ENCODE peak calls at places on chromosome 13, in four cellular contexts. S is HCT116, K is K562, D is PC-9. M is an unnamed sample.
A peak's percentile ranks its signal among the peaks of the same experiment; 100 is the strongest.

GRCh38 chr13:48731957-48732569 is 78.3 kb downstream of the CYSLTR2 start:
- DNase-seq in S (peak; percentile 28), K (peak; percentile 44), D (no peak), M (peak; percentile 73)

GRCh38 chr13:48235100-48235813 is 2.3 kb downstream of the ITM2B start:
- DNase-seq in K (no peak), D (peak; percentile 39), S (no peak), M (peak; percentile 42)

GRCh38 chr13:40981361-40981760 is 37.8 kb downstream of the ELF1 start:
- DNase-seq in S (no peak), K (no peak), D (no peak), M (no peak)

GRCh38 chr13:99063952-99064351 is 86.1 kb upstream of the DOCK9 start:
- DNase-seq in S (no peak), D (no peak), K (no peak), M (no peak)

GRCh38 chr13:38686635-38687245 is at the start of gene FREM2:
- DNase-seq in D (peak; percentile 64), S (no peak), K (no peak), M (peak; percentile 97)

GRCh38 chr13:21328201-21328600 is 130.9 kb downstream of the ZDHHC20 start:
- DNase-seq in S (no peak), D (no peak), K (no peak), M (peak; percentile 58)

GRCh38 chr13:114161644-114162532 is 17.2 kb upstream of the CFAP97D2 start:
- DNase-seq in K (no peak), D (no peak), S (no peak), M (no peak)

GRCh38 chr13:113458218-113459065 is 5.2 kb upstream of the ADPRHL1 start:
- DNase-seq in K (peak; percentile 17), S (no peak), D (no peak), M (peak; percentile 57)

GRCh38 chr13:73273737-73274136 is 214.9 kb downstream of the KLF5 start:
- DNase-seq in K (no peak), D (peak; percentile 39), S (no peak), M (no peak)

GRCh38 chr13:33169273-33169980 is 116.1 kb downstream of the STARD13 start:
- DNase-seq in S (no peak), D (no peak), K (no peak), M (no peak)

DNA sequence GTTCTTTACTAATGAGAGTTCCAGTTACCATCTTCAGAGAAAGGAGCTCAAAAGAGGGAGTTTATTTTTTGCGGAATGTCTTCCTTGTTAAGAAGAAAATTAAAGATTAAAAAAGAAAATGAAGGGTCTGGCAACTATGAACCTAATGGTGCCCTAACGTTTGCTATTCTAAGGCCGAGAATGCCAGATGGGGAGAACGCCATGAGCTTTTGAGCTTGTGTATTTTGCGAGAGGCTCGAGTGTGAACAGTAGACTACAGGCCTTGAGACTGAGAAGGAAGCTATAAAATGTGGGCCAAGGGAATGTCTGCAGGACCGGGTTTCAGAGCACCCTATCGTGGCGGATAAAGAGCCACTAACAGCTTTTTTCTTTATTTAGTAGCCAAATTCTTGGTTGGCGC is 6.7 kb downstream of the FGF14 start:
- DNase-seq in S (no peak), K (no peak), D (no peak), M (no peak)
- TF ChIP-seq EZH2 in S (no peak), K (no peak), D (no peak), M (no peak)

GRCh38 chr13:36872621-36873020 is 47.4 kb downstream of the SMAD9 start:
- DNase-seq in K (no peak), S (no peak), D (no peak), M (peak; percentile 38)
- H3K36me3 ChIP-seq in K (no peaks in the 10 kb centered on the region), S (no peaks in the 10 kb centered on the region), D (no peaks in the 10 kb centered on the region), M (no peaks in the 10 kb centered on the region)

GRCh38 chr13:27796544-27797227 is 4.4 kb downstream of the GSX1 start:
- DNase-seq in D (no peak), S (no peak), K (no peak), M (no peak)

GRCh38 chr13:27794921-27795717 is 2.8 kb downstream of the GSX1 start:
- DNase-seq in K (no peak), S (no peak), D (no peak), M (peak; percentile 57)

GRCh38 chr13:27795718-27796019 is 3.4 kb downstream of the GSX1 start:
- DNase-seq in D (no peak), S (no peak), K (no peak), M (no peak)

GRCh38 chr13:27794075-27794691 is 1.9 kb downstream of the GSX1 start:
- DNase-seq in K (no peak), S (no peak), D (no peak), M (no peak)

GRCh38 chr13:27797228-27797624 is 4.9 kb downstream of the GSX1 start:
- DNase-seq in K (no peak), S (no peak), D (no peak), M (peak; percentile 90)
- TF ChIP-seq EZH2 in K (no peak), S (no peak), D (no peak), M (peak; percentile 67)

DNA sequence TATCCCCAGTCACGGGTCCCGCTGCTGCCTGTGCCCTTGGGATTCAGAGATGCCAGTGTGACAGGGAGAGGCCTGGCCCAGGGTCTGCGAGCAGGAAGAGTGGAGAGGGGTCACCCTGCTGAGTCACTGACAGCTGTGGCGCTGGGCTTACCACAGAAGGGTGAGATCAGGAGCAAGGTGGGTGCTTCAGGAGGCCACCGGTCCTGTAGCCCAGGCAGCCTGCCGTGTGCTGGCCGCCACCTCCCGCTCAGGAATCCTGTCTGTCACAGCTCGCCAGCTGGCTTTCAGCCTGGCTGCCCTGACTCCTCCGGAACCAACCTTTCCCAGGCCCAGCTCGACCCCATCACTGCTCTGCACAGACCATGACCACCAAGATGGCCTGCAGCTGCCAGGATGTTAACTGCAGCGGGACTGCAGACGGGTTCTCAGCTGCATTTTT is 25.3 kb downstream of the NAXD start:
- DNase-seq in K (no peak), S (no peak), D (no peak), M (no peak)
- H3K36me3 ChIP-seq in K (peaks cover 85% of the 10 kb centered on the region), S (peaks cover 20% of the 10 kb centered on the region), D (peaks cover 11% of the 10 kb centered on the region), M (no peaks in the 10 kb centered on the region)

DNA sequence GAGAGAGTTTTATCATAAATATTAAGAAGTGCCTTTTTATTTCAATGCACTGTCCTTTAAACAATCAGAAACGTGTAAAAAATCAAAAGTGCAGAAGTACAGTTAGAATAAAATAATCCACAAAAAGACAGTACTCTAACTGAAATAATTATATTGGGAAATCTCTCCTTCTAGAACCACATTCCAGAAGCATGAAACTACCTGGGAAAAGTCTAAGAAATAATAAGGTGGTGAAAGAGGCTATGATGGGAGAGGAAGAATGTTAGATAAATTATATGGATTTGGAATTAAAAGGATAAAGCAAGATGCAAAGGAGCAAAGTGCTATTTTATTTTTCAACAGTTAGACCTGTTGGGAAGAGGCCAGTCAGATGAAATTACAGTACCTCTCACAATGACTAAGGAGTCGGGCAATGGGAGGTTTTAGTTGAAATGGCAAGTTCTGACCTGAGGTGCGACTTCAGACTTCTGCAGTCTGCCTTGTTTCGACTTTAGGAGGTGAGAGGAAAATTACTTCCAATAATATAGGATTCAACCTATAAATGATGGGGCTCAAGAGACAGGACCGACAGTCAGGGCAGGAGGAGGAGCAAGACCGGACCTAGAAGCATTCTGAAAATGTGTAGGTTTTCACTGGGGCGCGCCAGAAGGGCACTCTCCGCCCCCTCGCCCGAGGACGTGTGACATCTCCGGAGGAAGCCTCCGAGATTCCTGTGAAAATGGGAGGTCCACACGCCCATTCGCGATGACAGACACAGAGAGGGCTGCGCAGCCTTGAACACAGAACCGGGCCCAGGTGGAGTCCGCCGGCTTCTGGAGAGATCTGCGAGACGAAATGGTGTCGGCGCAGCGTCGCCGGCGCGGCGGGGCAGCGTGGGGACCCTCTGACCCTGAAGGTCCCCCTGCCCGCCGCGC is 712 bp downstream of the SPRYD7 start:
- DNase-seq in D (peak; percentile 65), K (peak; percentile 44), S (peak; percentile 66), M (peak; percentile 69)
- TF ChIP-seq EZH2 in D (no peak), K (no peak), S (no peak), M (no peak)

GRCh38 chr13:30660796-30661195 is 43.1 kb downstream of the USPL1 start:
- DNase-seq in K (no peak), D (no peak), S (no peak), M (no peak)
- H3K36me3 ChIP-seq in K (peaks cover 33% of the 10 kb centered on the region), D (peaks cover 13% of the 10 kb centered on the region), S (peaks cover 24% of the 10 kb centered on the region), M (peaks cover 4% of the 10 kb centered on the region)

GRCh38 chr13:108496364-108497215 is 132.8 kb upstream of the MYO16 start:
- DNase-seq in K (no peak), S (no peak), D (no peak), M (peak; percentile 47)
- TF ChIP-seq EZH2 in K (no peak), S (no peak), D (no peak), M (peak; percentile 59)

GRCh38 chr13:46342538-46342937 is 44.5 kb downstream of the RUBCNL start:
- DNase-seq in S (no peak), D (no peak), K (no peak), M (no peak)

GRCh38 chr13:46339035-46339666 is 47.9 kb downstream of the RUBCNL start:
- DNase-seq in D (no peak), K (no peak), S (no peak), M (no peak)

GRCh38 chr13:46340631-46341111 is 46.4 kb downstream of the RUBCNL start:
- DNase-seq in K (no peak), D (no peak), S (no peak), M (no peak)

GRCh38 chr13:46343279-46343949 is 43.6 kb downstream of the RUBCNL start:
- DNase-seq in S (no peak), K (peak; percentile 22), D (no peak), M (no peak)

DNA sequence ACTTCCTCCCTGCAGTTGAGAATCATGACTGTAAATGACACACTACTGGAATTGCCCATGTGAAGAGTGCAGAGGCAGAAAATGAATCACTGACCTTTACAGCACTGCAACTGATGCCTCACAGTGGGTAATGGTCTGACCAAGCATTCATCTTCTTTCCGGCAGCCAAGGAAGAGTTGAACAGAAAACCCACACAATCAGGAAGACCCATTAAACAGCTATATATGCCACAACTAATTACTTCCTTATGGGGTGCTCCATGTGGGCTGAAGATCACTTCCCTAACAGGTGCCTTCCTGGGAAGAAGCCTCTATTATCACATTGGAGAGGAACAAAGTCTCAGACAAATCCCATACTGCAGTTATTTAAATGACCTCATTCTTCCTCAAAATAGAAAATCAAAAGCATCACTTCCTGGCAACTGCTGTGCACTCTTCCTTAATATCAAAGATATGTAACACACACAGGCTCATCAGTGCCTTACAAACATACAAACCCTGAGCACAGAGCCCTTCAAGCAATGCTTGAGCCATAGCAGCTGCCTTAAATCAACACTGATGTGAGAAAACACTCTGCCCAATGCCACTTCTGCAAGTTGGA is 45.8 kb downstream of the RUBCNL start:
- DNase-seq in D (no peak), S (no peak), K (no peak), M (no peak)
- H3K36me3 ChIP-seq in D (no peaks in the 10 kb centered on the region), S (no peaks in the 10 kb centered on the region), K (no peaks in the 10 kb centered on the region), M (no peaks in the 10 kb centered on the region)

GRCh38 chr13:35475960-35476943 is at the start of gene MAB21L1:
- DNase-seq in D (no peak), S (no peak), K (no peak), M (peak; percentile 81)
- TF ChIP-seq EZH2 in D (no peak), S (no peak), K (no peak), M (peak; percentile 62)

M was measured in neural progenitor cell.